ENCODE peak calls at places on chromosomes 5 and 9, in six cellular contexts. One of them, this sample, is unnamed.
A peak's percentile ranks its signal among the peaks of the same experiment; 100 is the strongest.

GRCh38 chr9:107491081-107492053 is 1.8 kb upstream of the KLF4 start:
- DNase-seq in IMR-90: no peak
- DNase-seq in mesendoderm: peak; percentile 53
- DNase-seq in trophoblast cell: peak; percentile 19
- DNase-seq in H1: no peak
- DNase-seq in mesenchymal stem cell: peak; percentile 71
- DNase-seq in this sample: no peak

GRCh38 chr5:176671890-176672615 is 24.8 kb downstream of the TSPAN17 start:
- DNase-seq in IMR-90: no peak
- DNase-seq in mesendoderm: no peak
- DNase-seq in trophoblast cell: no peak
- DNase-seq in H1: no peak
- DNase-seq in mesenchymal stem cell: no peak
- DNase-seq in this sample: no peak

GRCh38 chr5:9391080-9391479 is 154.8 kb downstream of the SEMA5A start:
- DNase-seq in IMR-90: no peak
- DNase-seq in mesendoderm: no peak
- DNase-seq in trophoblast cell: no peak
- DNase-seq in H1: no peak
- DNase-seq in mesenchymal stem cell: no peak
- DNase-seq in this sample: no peak

GRCh38 chr5:29402270-29402669 is 1791.2 kb upstream of the CDH6 start:
- DNase-seq in IMR-90: no peak
- DNase-seq in mesendoderm: no peak
- DNase-seq in trophoblast cell: no peak
- DNase-seq in H1: no peak
- DNase-seq in mesenchymal stem cell: no peak
- DNase-seq in this sample: no peak

GRCh38 chr9:6788175-6789016 is 30.6 kb downstream of the KDM4C start:
- DNase-seq in IMR-90: peak; percentile 58
- DNase-seq in mesendoderm: peak; percentile 96
- DNase-seq in trophoblast cell: no peak
- DNase-seq in H1: no peak
- DNase-seq in mesenchymal stem cell: peak; percentile 64
- DNase-seq in this sample: no peak

GRCh38 chr5:56012281-56012963 is 17.7 kb upstream of the IL6ST start:
- DNase-seq in IMR-90: peak; percentile 82
- DNase-seq in mesendoderm: no peak
- DNase-seq in trophoblast cell: no peak
- DNase-seq in H1: no peak
- DNase-seq in mesenchymal stem cell: peak; percentile 65
- DNase-seq in this sample: no peak

GRCh38 chr9:112174223-112174964 is 703 bp downstream of the SUSD1 start:
- DNase-seq in IMR-90: peak; percentile 16
- DNase-seq in mesendoderm: peak; percentile 39
- DNase-seq in trophoblast cell: peak; percentile 60
- DNase-seq in H1: no peak
- DNase-seq in mesenchymal stem cell: peak; percentile 65
- DNase-seq in this sample: no peak

GRCh38 chr9:136117291-136118060 is 1.2 kb downstream of the TMEM250 start:
- DNase-seq in IMR-90: no peak
- DNase-seq in mesendoderm: no peak
- DNase-seq in trophoblast cell: peak; percentile 16
- DNase-seq in H1: no peak
- DNase-seq in mesenchymal stem cell: no peak
- DNase-seq in this sample: no peak

GRCh38 chr5:71957431-71957934 is 149.8 kb upstream of the MAP1B start:
- DNase-seq in IMR-90: no peak
- DNase-seq in mesendoderm: no peak
- DNase-seq in trophoblast cell: no peak
- DNase-seq in H1: no peak
- DNase-seq in mesenchymal stem cell: no peak
- DNase-seq in this sample: no peak

GRCh38 chr9:37283730-37284235 is 138.7 kb upstream of the GRHPR start:
- DNase-seq in IMR-90: peak; percentile 87
- DNase-seq in mesendoderm: no peak
- DNase-seq in trophoblast cell: no peak
- DNase-seq in H1: no peak
- DNase-seq in mesenchymal stem cell: peak; percentile 56
- DNase-seq in this sample: no peak

GRCh38 chr5:92017786-92018185 is 634.7 kb upstream of the ARRDC3 start:
- DNase-seq in IMR-90: peak; percentile 91
- DNase-seq in mesendoderm: no peak
- DNase-seq in trophoblast cell: no peak
- DNase-seq in H1: no peak
- DNase-seq in mesenchymal stem cell: peak; percentile 54
- DNase-seq in this sample: no peak

GRCh38 chr5:143094087-143094511 is 309.4 kb downstream of the NR3C1 start:
- DNase-seq in IMR-90: peak; percentile 61
- DNase-seq in mesendoderm: peak; percentile 97
- DNase-seq in trophoblast cell: no peak
- DNase-seq in H1: no peak
- DNase-seq in mesenchymal stem cell: peak; percentile 71
- DNase-seq in this sample: peak; percentile 71

GRCh38 chr5:61082516-61083280 is 79.6 kb downstream of the SMIM15 start:
- DNase-seq in IMR-90: peak; percentile 39
- DNase-seq in mesendoderm: no peak
- DNase-seq in trophoblast cell: no peak
- DNase-seq in H1: no peak
- DNase-seq in mesenchymal stem cell: peak; percentile 69
- DNase-seq in this sample: no peak

GRCh38 chr5:96823900-96824351 is 16.2 kb upstream of the ERAP1 start:
- DNase-seq in IMR-90: peak; percentile 87
- DNase-seq in mesendoderm: no peak
- DNase-seq in trophoblast cell: peak; percentile 83
- DNase-seq in H1: no peak
- DNase-seq in mesenchymal stem cell: peak; percentile 86
- DNase-seq in this sample: no peak

GRCh38 chr9:133002147-133003070 is 23.9 kb downstream of the GFI1B start:
- DNase-seq in IMR-90: no peak
- DNase-seq in mesendoderm: no peak
- DNase-seq in trophoblast cell: no peak
- DNase-seq in H1: no peak
- DNase-seq in mesenchymal stem cell: no peak
- DNase-seq in this sample: no peak

GRCh38 chr9:117218951-117219350 is 195.9 kb downstream of the ASTN2 start:
- DNase-seq in IMR-90: no peak
- DNase-seq in mesendoderm: no peak
- DNase-seq in trophoblast cell: no peak
- DNase-seq in H1: no peak
- DNase-seq in mesenchymal stem cell: no peak
- DNase-seq in this sample: no peak

GRCh38 chr5:52342361-52342760 is 445.4 kb upstream of the ITGA1 start:
- DNase-seq in IMR-90: no peak
- DNase-seq in mesendoderm: no peak
- DNase-seq in trophoblast cell: no peak
- DNase-seq in H1: no peak
- DNase-seq in mesenchymal stem cell: no peak
- DNase-seq in this sample: no peak

GRCh38 chr5:123549256-123549904 is 37.4 kb downstream of the CSNK1G3 start:
- DNase-seq in IMR-90: no peak
- DNase-seq in mesendoderm: no peak
- DNase-seq in trophoblast cell: no peak
- DNase-seq in H1: no peak
- DNase-seq in mesenchymal stem cell: no peak
- DNase-seq in this sample: no peak

GRCh38 chr9:5939530-5939929 is 48.8 kb downstream of the MLANA start:
- DNase-seq in IMR-90: no peak
- DNase-seq in mesendoderm: no peak
- DNase-seq in trophoblast cell: no peak
- DNase-seq in H1: no peak
- DNase-seq in mesenchymal stem cell: no peak
- DNase-seq in this sample: no peak

GRCh38 chr5:39501403-39501802 is 76.6 kb upstream of the DAB2 start:
- DNase-seq in IMR-90: peak; percentile 90
- DNase-seq in mesendoderm: no peak
- DNase-seq in trophoblast cell: peak; percentile 27
- DNase-seq in H1: no peak
- DNase-seq in mesenchymal stem cell: peak; percentile 79
- DNase-seq in this sample: no peak

GRCh38 chr5:103346162-103346748 is 87.7 kb downstream of the MACIR start:
- DNase-seq in IMR-90: no peak
- DNase-seq in mesendoderm: peak; percentile 88
- DNase-seq in trophoblast cell: peak; percentile 72
- DNase-seq in H1: no peak
- DNase-seq in mesenchymal stem cell: no peak
- DNase-seq in this sample: no peak
- H2AK5ac ChIP-seq in IMR-90: no peak overlapping the region
- H2AK5ac ChIP-seq in mesendoderm: no peak overlapping the region
- H2AK5ac ChIP-seq in trophoblast cell: no peak overlapping the region
- H2AK5ac ChIP-seq in H1: no peak overlapping the region
- H2AK5ac ChIP-seq in mesenchymal stem cell: no peak overlapping the region
- H2AK5ac ChIP-seq in this sample: no peak overlapping the region

DNA sequence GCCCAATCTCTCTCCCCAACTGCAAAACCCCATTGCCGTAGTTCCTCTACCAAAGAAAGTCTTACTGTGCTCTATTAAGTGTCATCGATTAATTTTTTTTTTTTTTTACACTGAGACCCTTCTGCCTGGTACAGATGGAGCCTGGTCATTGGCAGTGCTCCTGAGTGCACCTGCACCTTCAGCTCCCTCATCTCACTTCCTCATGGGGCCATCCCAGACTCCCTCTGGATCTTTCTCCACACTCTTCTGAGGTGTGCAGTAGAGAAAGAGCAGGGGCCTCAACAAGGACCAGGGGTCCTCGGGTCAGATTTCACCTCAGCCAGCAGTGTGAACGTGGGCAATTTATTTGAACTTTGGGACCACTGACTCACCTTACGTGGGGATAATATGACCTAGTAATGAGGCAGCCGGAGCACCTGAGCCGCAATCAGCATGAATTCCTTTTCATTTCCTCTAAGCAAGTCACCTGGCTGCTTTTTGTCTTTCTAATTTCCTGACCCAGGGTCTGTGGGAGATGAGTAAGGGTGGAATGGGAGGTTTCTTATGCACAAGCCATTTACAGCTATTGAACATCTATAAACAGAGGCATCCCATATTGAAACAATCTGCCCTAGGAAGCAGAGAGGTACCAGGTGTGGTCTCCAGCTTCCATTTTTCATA is 22.3 kb upstream of the GABRP start:
- DNase-seq in IMR-90: no peak
- DNase-seq in mesendoderm: peak; percentile 60
- DNase-seq in trophoblast cell: no peak
- DNase-seq in H1: no peak
- DNase-seq in mesenchymal stem cell: no peak
- DNase-seq in this sample: no peak
- H3K4ac ChIP-seq in IMR-90: no peak overlapping the region
- H3K4ac ChIP-seq in mesendoderm: peak overlapping the region; percentile 71
- H3K4ac ChIP-seq in trophoblast cell: peak overlapping the region; percentile 44
- H3K4ac ChIP-seq in H1: peak overlapping the region; percentile 98
- H3K4ac ChIP-seq in mesenchymal stem cell: no peak overlapping the region
- H3K4ac ChIP-seq in this sample: no peak overlapping the region

DNA sequence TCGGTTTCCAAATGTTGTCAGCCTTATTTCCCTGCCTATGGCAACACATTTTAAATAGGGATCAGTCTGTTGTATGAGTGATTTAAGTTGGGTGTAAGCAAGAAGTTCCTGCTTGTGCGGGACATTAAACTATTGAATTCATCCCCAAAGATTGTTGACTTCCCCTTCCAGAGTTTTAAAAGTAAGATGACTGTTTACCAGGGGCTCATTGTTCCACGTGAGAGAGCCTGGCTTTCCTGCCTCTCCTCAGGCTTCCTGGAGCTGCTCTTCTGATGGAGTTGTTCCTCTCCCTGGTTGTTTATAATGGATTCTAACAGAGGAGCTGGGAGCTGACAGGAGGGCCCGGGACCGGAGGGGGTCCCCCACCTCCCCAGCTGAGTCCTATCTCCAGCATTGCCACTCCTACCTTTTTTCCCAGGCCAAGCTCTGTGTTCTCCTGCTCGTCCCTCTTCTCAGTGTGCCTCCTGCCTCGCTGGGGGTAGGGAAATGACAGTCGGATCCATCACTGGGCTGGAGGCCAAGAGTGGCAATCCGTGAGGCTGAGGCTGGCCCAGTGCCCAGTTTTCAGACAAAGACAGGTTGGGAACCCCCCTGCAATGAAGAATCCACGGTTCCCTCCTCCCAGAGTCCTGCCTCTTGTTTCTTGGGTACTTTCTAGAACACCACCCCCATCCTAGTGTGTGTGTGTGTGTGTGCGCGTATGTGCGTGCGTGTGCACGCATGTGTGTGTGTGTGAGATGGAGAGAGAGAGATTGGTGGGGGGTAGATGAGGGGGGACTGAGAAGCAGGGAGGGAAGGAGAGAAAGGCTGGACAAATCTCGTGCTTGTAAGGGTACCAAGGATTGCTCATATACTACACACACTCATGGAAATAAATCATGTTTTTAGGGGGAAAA is 123.6 kb upstream of the NFIB start:
- DNase-seq in IMR-90: no peak
- DNase-seq in mesendoderm: no peak
- DNase-seq in trophoblast cell: no peak
- DNase-seq in H1: no peak
- DNase-seq in mesenchymal stem cell: no peak
- DNase-seq in this sample: no peak
- H3K4me3 ChIP-seq in IMR-90: no peak overlapping the region
- H3K4me3 ChIP-seq in mesendoderm: no peak overlapping the region
- H3K4me3 ChIP-seq in trophoblast cell: no peak overlapping the region
- H3K4me3 ChIP-seq in H1: no peak overlapping the region
- H3K4me3 ChIP-seq in mesenchymal stem cell: no peak overlapping the region
- H3K4me3 ChIP-seq in this sample: no peak overlapping the region

DNA sequence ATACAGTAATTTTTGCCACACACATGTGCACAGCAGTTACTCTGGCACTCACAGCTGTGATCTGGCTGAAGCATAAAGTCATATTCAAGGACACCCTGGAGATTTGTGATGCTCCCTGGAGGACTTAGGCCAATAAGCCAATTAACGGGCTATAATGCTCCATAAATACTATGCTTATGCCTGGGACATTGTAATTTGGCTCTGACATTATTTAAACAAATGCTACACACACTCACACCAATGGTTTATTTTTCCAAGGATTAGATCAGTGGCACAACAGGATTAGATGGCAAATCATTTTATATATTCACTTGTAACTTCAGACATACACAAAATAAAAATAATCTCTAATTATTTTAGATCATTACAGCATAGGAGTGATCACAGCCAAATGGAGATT is 111.2 kb downstream of the LMNB1 start:
- DNase-seq in IMR-90: no peak
- DNase-seq in mesendoderm: no peak
- DNase-seq in trophoblast cell: no peak
- DNase-seq in H1: no peak
- DNase-seq in mesenchymal stem cell: no peak
- DNase-seq in this sample: no peak
- H2AK5ac ChIP-seq in IMR-90: no peak overlapping the region
- H2AK5ac ChIP-seq in mesendoderm: no peak overlapping the region
- H2AK5ac ChIP-seq in trophoblast cell: no peak overlapping the region
- H2AK5ac ChIP-seq in H1: no peak overlapping the region
- H2AK5ac ChIP-seq in mesenchymal stem cell: no peak overlapping the region
- H2AK5ac ChIP-seq in this sample: no peak overlapping the region

DNA sequence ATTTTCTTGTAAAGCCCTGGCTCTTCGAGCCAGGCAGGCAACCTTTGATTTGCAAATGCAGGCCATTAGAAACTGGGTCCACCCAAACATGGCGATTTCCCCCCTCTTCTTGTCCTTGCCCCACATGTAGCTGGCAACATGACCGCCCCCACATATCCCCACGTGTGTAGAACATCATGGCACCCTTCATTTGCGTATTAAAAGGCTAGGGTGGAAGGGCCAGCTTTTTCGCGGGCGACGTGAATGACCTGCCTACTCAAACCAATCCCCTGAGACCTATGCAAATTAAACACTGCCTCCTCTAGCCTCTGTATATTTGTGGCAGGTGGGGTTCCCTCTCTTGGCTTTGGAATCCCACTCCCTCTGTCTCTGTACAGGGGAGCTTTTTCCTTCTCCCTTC is 107.0 kb upstream of the CLINT1 start:
- DNase-seq in IMR-90: no peak
- DNase-seq in mesendoderm: no peak
- DNase-seq in trophoblast cell: no peak
- DNase-seq in H1: no peak
- DNase-seq in mesenchymal stem cell: no peak
- DNase-seq in this sample: no peak
- H3K4ac ChIP-seq in IMR-90: no peak overlapping the region
- H3K4ac ChIP-seq in mesendoderm: peak overlapping the region; percentile 10
- H3K4ac ChIP-seq in trophoblast cell: no peak overlapping the region
- H3K4ac ChIP-seq in H1: no peak overlapping the region
- H3K4ac ChIP-seq in mesenchymal stem cell: no peak overlapping the region
- H3K4ac ChIP-seq in this sample: no peak overlapping the region